ENCODE peak calls at places on chromosomes 6 and 20, in eight cellular contexts. One of them, this sample, is unnamed.
A peak's percentile ranks its signal among the peaks of the same experiment; 100 is the strongest.

GRCh38 chr6:36986704-36987047 is 680 bp upstream of the MTCH1 start:
- DNase-seq in naive B cell: no peak
- DNase-seq in GDM1: no peak
- DNase-seq in stimulated activated CD4-positive, alpha-beta T cell treated with anti-CD3 and anti-CD28 coated beads, Interleukin-15, amount 100 ng/mL, for 1 hour: no peak
- DNase-seq in pancreas: no peak
- DNase-seq in H9: no peak
- DNase-seq in A673: no peak
- DNase-seq in left ventricle myocardium superior: no peak
- DNase-seq in this sample: no peak

GRCh38 chr6:129765008-129765407 is 55.0 kb upstream of the ARHGAP18 start:
- DNase-seq in GDM1: no peak
- DNase-seq in pancreas: no peak
- DNase-seq in H9: no peak
- DNase-seq in naive B cell: no peak
- DNase-seq in A673: no peak
- DNase-seq in stimulated activated CD4-positive, alpha-beta T cell treated with anti-CD3 and anti-CD28 coated beads, Interleukin-15, amount 100 ng/mL, for 1 hour: no peak
- DNase-seq in left ventricle myocardium superior: no peak
- DNase-seq in this sample: no peak

GRCh38 chr6:147099974-147100373 is 104.2 kb upstream of the STXBP5 start:
- DNase-seq in H9: no peak
- DNase-seq in A673: no peak
- DNase-seq in left ventricle myocardium superior: no peak
- DNase-seq in stimulated activated CD4-positive, alpha-beta T cell treated with anti-CD3 and anti-CD28 coated beads, Interleukin-15, amount 100 ng/mL, for 1 hour: no peak
- DNase-seq in pancreas: no peak
- DNase-seq in GDM1: no peak
- DNase-seq in naive B cell: no peak
- DNase-seq in this sample: no peak

GRCh38 chr6:144094731-144095133 is 641 bp downstream of the SF3B5 start:
- DNase-seq in stimulated activated CD4-positive, alpha-beta T cell treated with anti-CD3 and anti-CD28 coated beads, Interleukin-15, amount 100 ng/mL, for 1 hour: no peak
- DNase-seq in H9: no peak
- DNase-seq in pancreas: no peak
- DNase-seq in naive B cell: no peak
- DNase-seq in GDM1: no peak
- DNase-seq in left ventricle myocardium superior: no peak
- DNase-seq in A673: no peak
- DNase-seq in this sample: no peak

GRCh38 chr6:156988276-156989158 is 211.3 kb downstream of the ARID1B start:
- DNase-seq in GDM1: no peak
- DNase-seq in left ventricle myocardium superior: no peak
- DNase-seq in naive B cell: peak; percentile 63
- DNase-seq in A673: peak; percentile 61
- DNase-seq in stimulated activated CD4-positive, alpha-beta T cell treated with anti-CD3 and anti-CD28 coated beads, Interleukin-15, amount 100 ng/mL, for 1 hour: no peak
- DNase-seq in pancreas: no peak
- DNase-seq in H9: no peak
- DNase-seq in this sample: peak; percentile 38

GRCh38 chr20:7090001-7090400 is 322.5 kb downstream of the BMP2 start:
- DNase-seq in GDM1: no peak
- DNase-seq in stimulated activated CD4-positive, alpha-beta T cell treated with anti-CD3 and anti-CD28 coated beads, Interleukin-15, amount 100 ng/mL, for 1 hour: no peak
- DNase-seq in pancreas: no peak
- DNase-seq in A673: no peak
- DNase-seq in H9: no peak
- DNase-seq in naive B cell: no peak
- DNase-seq in left ventricle myocardium superior: no peak
- DNase-seq in this sample: no peak

GRCh38 chr6:5507056-5507722 is 245.9 kb downstream of the FARS2 start:
- DNase-seq in H9: no peak
- DNase-seq in A673: no peak
- DNase-seq in pancreas: no peak
- DNase-seq in stimulated activated CD4-positive, alpha-beta T cell treated with anti-CD3 and anti-CD28 coated beads, Interleukin-15, amount 100 ng/mL, for 1 hour: no peak
- DNase-seq in left ventricle myocardium superior: no peak
- DNase-seq in GDM1: no peak
- DNase-seq in naive B cell: peak; percentile 35
- DNase-seq in this sample: no peak

GRCh38 chr20:13331536-13331935 is 110.5 kb downstream of the ISM1 start:
- DNase-seq in A673: peak; percentile 6
- DNase-seq in pancreas: no peak
- DNase-seq in naive B cell: no peak
- DNase-seq in GDM1: no peak
- DNase-seq in H9: no peak
- DNase-seq in left ventricle myocardium superior: no peak
- DNase-seq in stimulated activated CD4-positive, alpha-beta T cell treated with anti-CD3 and anti-CD28 coated beads, Interleukin-15, amount 100 ng/mL, for 1 hour: no peak
- DNase-seq in this sample: no peak

GRCh38 chr6:152636675-152637421 is at the start of gene SYNE1:
- DNase-seq in GDM1: no peak
- DNase-seq in A673: peak; percentile 10
- DNase-seq in pancreas: peak; percentile 26
- DNase-seq in left ventricle myocardium superior: peak; percentile 61
- DNase-seq in naive B cell: no peak
- DNase-seq in stimulated activated CD4-positive, alpha-beta T cell treated with anti-CD3 and anti-CD28 coated beads, Interleukin-15, amount 100 ng/mL, for 1 hour: no peak
- DNase-seq in H9: peak; percentile 54
- DNase-seq in this sample: peak; percentile 63

GRCh38 chr6:148593130-148593812 is 153.6 kb upstream of the UST start:
- DNase-seq in pancreas: no peak
- DNase-seq in naive B cell: no peak
- DNase-seq in GDM1: no peak
- DNase-seq in H9: no peak
- DNase-seq in stimulated activated CD4-positive, alpha-beta T cell treated with anti-CD3 and anti-CD28 coated beads, Interleukin-15, amount 100 ng/mL, for 1 hour: no peak
- DNase-seq in left ventricle myocardium superior: no peak
- DNase-seq in A673: no peak
- DNase-seq in this sample: no peak

GRCh38 chr6:48990746-48991145 is 472.3 kb downstream of the MMUT start:
- DNase-seq in pancreas: no peak
- DNase-seq in left ventricle myocardium superior: no peak
- DNase-seq in stimulated activated CD4-positive, alpha-beta T cell treated with anti-CD3 and anti-CD28 coated beads, Interleukin-15, amount 100 ng/mL, for 1 hour: no peak
- DNase-seq in A673: no peak
- DNase-seq in H9: no peak
- DNase-seq in naive B cell: no peak
- DNase-seq in GDM1: no peak
- DNase-seq in this sample: no peak

GRCh38 chr20:53884859-53885654 is 185.3 kb downstream of the BCAS1 start:
- DNase-seq in stimulated activated CD4-positive, alpha-beta T cell treated with anti-CD3 and anti-CD28 coated beads, Interleukin-15, amount 100 ng/mL, for 1 hour: no peak
- DNase-seq in H9: no peak
- DNase-seq in pancreas: no peak
- DNase-seq in A673: no peak
- DNase-seq in GDM1: no peak
- DNase-seq in left ventricle myocardium superior: no peak
- DNase-seq in naive B cell: no peak
- DNase-seq in this sample: no peak

GRCh38 chr6:169783971-169784930 is 32.8 kb downstream of the ERMARD start:
- DNase-seq in A673: no peak
- DNase-seq in pancreas: no peak
- DNase-seq in left ventricle myocardium superior: no peak
- DNase-seq in stimulated activated CD4-positive, alpha-beta T cell treated with anti-CD3 and anti-CD28 coated beads, Interleukin-15, amount 100 ng/mL, for 1 hour: no peak
- DNase-seq in naive B cell: no peak
- DNase-seq in H9: peak; percentile 17
- DNase-seq in GDM1: no peak
- DNase-seq in this sample: no peak

GRCh38 chr6:35903679-35904078 is 17.2 kb downstream of the SRPK1 start:
- DNase-seq in H9: no peak
- DNase-seq in GDM1: no peak
- DNase-seq in stimulated activated CD4-positive, alpha-beta T cell treated with anti-CD3 and anti-CD28 coated beads, Interleukin-15, amount 100 ng/mL, for 1 hour: no peak
- DNase-seq in pancreas: no peak
- DNase-seq in naive B cell: no peak
- DNase-seq in A673: no peak
- DNase-seq in left ventricle myocardium superior: no peak
- DNase-seq in this sample: no peak

GRCh38 chr6:41171908-41172307 is 9.0 kb upstream of the TREM2 start:
- DNase-seq in naive B cell: no peak
- DNase-seq in left ventricle myocardium superior: no peak
- DNase-seq in GDM1: no peak
- DNase-seq in pancreas: no peak
- DNase-seq in H9: peak; percentile 47
- DNase-seq in stimulated activated CD4-positive, alpha-beta T cell treated with anti-CD3 and anti-CD28 coated beads, Interleukin-15, amount 100 ng/mL, for 1 hour: no peak
- DNase-seq in A673: no peak
- DNase-seq in this sample: no peak

GRCh38 chr20:50844430-50845100 is 49.7 kb downstream of the BCAS4 start:
- DNase-seq in GDM1: no peak
- DNase-seq in stimulated activated CD4-positive, alpha-beta T cell treated with anti-CD3 and anti-CD28 coated beads, Interleukin-15, amount 100 ng/mL, for 1 hour: no peak
- DNase-seq in naive B cell: no peak
- DNase-seq in H9: no peak
- DNase-seq in pancreas: no peak
- DNase-seq in left ventricle myocardium superior: no peak
- DNase-seq in A673: no peak
- DNase-seq in this sample: no peak

GRCh38 chr6:166604328-166604727 is 17.9 kb upstream of the RAMACL start:
- DNase-seq in stimulated activated CD4-positive, alpha-beta T cell treated with anti-CD3 and anti-CD28 coated beads, Interleukin-15, amount 100 ng/mL, for 1 hour: no peak
- DNase-seq in H9: no peak
- DNase-seq in pancreas: no peak
- DNase-seq in left ventricle myocardium superior: no peak
- DNase-seq in GDM1: no peak
- DNase-seq in A673: no peak
- DNase-seq in naive B cell: no peak
- DNase-seq in this sample: no peak

GRCh38 chr20:50575869-50576720 is 65.9 kb downstream of the PTPN1 start:
- DNase-seq in naive B cell: peak; percentile 53
- DNase-seq in GDM1: peak; percentile 50
- DNase-seq in stimulated activated CD4-positive, alpha-beta T cell treated with anti-CD3 and anti-CD28 coated beads, Interleukin-15, amount 100 ng/mL, for 1 hour: peak; percentile 50
- DNase-seq in left ventricle myocardium superior: peak; percentile 85
- DNase-seq in A673: peak; percentile 72
- DNase-seq in pancreas: no peak
- DNase-seq in H9: peak; percentile 76
- DNase-seq in this sample: peak; percentile 79

GRCh38 chr6:108501559-108501958 is 59.2 kb upstream of the FOXO3 start:
- DNase-seq in GDM1: no peak
- DNase-seq in A673: no peak
- DNase-seq in stimulated activated CD4-positive, alpha-beta T cell treated with anti-CD3 and anti-CD28 coated beads, Interleukin-15, amount 100 ng/mL, for 1 hour: no peak
- DNase-seq in naive B cell: no peak
- DNase-seq in H9: no peak
- DNase-seq in left ventricle myocardium superior: no peak
- DNase-seq in pancreas: no peak
- DNase-seq in this sample: peak; percentile 14

GRCh38 chr6:21395121-21395520 is 198.4 kb upstream of the SOX4 start:
- DNase-seq in H9: no peak
- DNase-seq in GDM1: no peak
- DNase-seq in stimulated activated CD4-positive, alpha-beta T cell treated with anti-CD3 and anti-CD28 coated beads, Interleukin-15, amount 100 ng/mL, for 1 hour: no peak
- DNase-seq in left ventricle myocardium superior: no peak
- DNase-seq in A673: no peak
- DNase-seq in naive B cell: no peak
- DNase-seq in pancreas: no peak
- DNase-seq in this sample: no peak

GRCh38 chr6:54579011-54579410 is 267.6 kb upstream of the FAM83B start:
- DNase-seq in H9: no peak
- DNase-seq in naive B cell: no peak
- DNase-seq in A673: peak; percentile 38
- DNase-seq in stimulated activated CD4-positive, alpha-beta T cell treated with anti-CD3 and anti-CD28 coated beads, Interleukin-15, amount 100 ng/mL, for 1 hour: no peak
- DNase-seq in left ventricle myocardium superior: no peak
- DNase-seq in pancreas: no peak
- DNase-seq in GDM1: no peak
- DNase-seq in this sample: peak; percentile 20

This sample was measured in iPS-NIHi11.